ENCODE peak calls at places on chromosomes 4 and X, in eight cellular contexts. U is endothelial cell; V is RPMI7951; O is memory B cell; E is BE2C; Q is CD4-positive, alpha-beta memory T cell; B is kidney epithelial cell; M is caudate nucleus. G is an unnamed sample.

GRCh38 chr4:74692973-74693372 is 101.3 kb downstream of the BTC start:
- DNase-seq in Q (no peak), B (no peak), M (no peak), E (no peak), U (no peak), V (no peak), O (no peak), G (peak)

GRCh38 chr4:77959566-77960338 is 97.1 kb downstream of the MRPL1 start:
- DNase-seq in V (peak), Q (peak), U (no peak), B (peak), O (no peak), M (no peak), E (peak), G (peak)

GRCh38 chrX:10496345-10496965 is 123.9 kb downstream of the MID1 start:
- DNase-seq in U (no peak), B (no peak), M (no peak), V (peak), E (peak), O (no peak), Q (no peak), G (peak)

GRCh38 chr4:8198906-8199593 is at the start of gene SH3TC1:
- DNase-seq in E (peak), U (peak), B (peak), M (peak), Q (peak), V (peak), O (peak), G (peak)

GRCh38 chrX:104435249-104435648 is 130.8 kb upstream of the IL1RAPL2 start:
- DNase-seq in Q (no peak), V (no peak), O (no peak), B (no peak), U (no peak), M (no peak), E (no peak), G (no peak)

GRCh38 chr4:40662962-40663604 is 33.4 kb upstream of the RBM47 start:
- DNase-seq in E (no peak), O (no peak), U (no peak), M (no peak), B (peak), V (peak), Q (no peak), G (peak)

GRCh38 chr4:100312615-100313355 is 122.5 kb upstream of the DDIT4L start:
- DNase-seq in U (no peak), B (no peak), E (no peak), V (no peak), O (no peak), Q (no peak), M (no peak), G (no peak)

GRCh38 chrX:2320580-2321327 is 180.0 kb downstream of the DHRSX start:
- DNase-seq in B (no peak), U (no peak), Q (no peak), V (peak), O (no peak), E (no peak), M (no peak), G (peak)

GRCh38 chrX:64580605-64581004 is 185.4 kb upstream of the MTMR8 start:
- DNase-seq in Q (no peak), B (no peak), M (no peak), U (no peak), E (no peak), V (no peak), O (no peak), G (no peak)